ENCODE peak calls at places on chromosomes 5 and 9, in seven cellular contexts. I is GM23338, B is GM12878, Y is sigmoid colon, D is stomach, L is spleen, F is Panc1. S is an unnamed sample. For H3K27me3, the result is how much of the 10 kb centered on the place peaks cover.

GRCh38 chr5:140808889-140809291 is 2.0 kb downstream of the PCDHA4 start:
- DNase-seq in I (no peak), B (no peak), Y (no peak), D (no peak), L (no peak), F (no peak), S (no peak)

GRCh38 chr9:69223605-69224004 is 49.5 kb downstream of the TJP2 start:
- DNase-seq in I (peak), B (no peak), Y (no peak), D (no peak), L (no peak), F (peak), S (no peak)

GRCh38 chr9:84139296-84140100 is 158.9 kb downstream of the RMI1 start:
- DNase-seq in I (no peak), B (peak), Y (no peak), D (peak), L (no peak), F (no peak), S (no peak)

GRCh38 chr9:113309204-113309813 is 6.1 kb upstream of the RNF183 start:
- DNase-seq in I (peak), B (no peak), Y (no peak), D (peak), L (no peak), F (no peak), S (no peak)

GRCh38 chr5:59140133-59140532 is 557.3 kb downstream of the RAB3C start:
- DNase-seq in I (no peak), B (no peak), Y (no peak), D (no peak), L (no peak), F (no peak), S (no peak)

GRCh38 chr5:143401846-143402463 is 1.5 kb downstream of the NR3C1 start:
- DNase-seq in I (no peak), B (no peak), Y (no peak), D (no peak), L (no peak), F (no peak), S (no peak)

GRCh38 chr9:130027533-130028370 is 15.2 kb downstream of the FNBP1 start:
- DNase-seq in I (no peak), B (no peak), Y (no peak), D (no peak), L (no peak), F (no peak), S (no peak)

GRCh38 chr5:127664082-127664481 is 15.2 kb downstream of the CTXN3 start:
- DNase-seq in I (no peak), B (no peak), Y (no peak), D (peak), L (no peak), F (no peak), S (no peak)

GRCh38 chr5:158465379-158465972 is 606.5 kb upstream of the CLINT1 start:
- DNase-seq in I (no peak), B (no peak), Y (no peak), D (no peak), L (no peak), F (no peak), S (no peak)

GRCh38 chr9:80699551-80699998 is 989.8 kb downstream of the TLE1 start:
- DNase-seq in I (peak), B (no peak), Y (no peak), D (no peak), L (no peak), F (no peak), S (no peak)

GRCh38 chr5:74063821-74064598 is 438.0 kb downstream of the ARHGEF28 start:
- DNase-seq in I (no peak), B (no peak), Y (no peak), D (no peak), L (no peak), F (peak), S (no peak)

GRCh38 chr9:126431112-126431742 is 104.6 kb downstream of the MVB12B start:
- DNase-seq in I (no peak), B (no peak), Y (no peak), D (no peak), L (no peak), F (no peak), S (no peak)

GRCh38 chr9:23636199-23636598 is 189.8 kb downstream of the ELAVL2 start:
- DNase-seq in I (no peak), B (no peak), Y (no peak), D (no peak), L (no peak), F (no peak), S (no peak)

GRCh38 chr9:136354592-136355085 is 8.9 kb downstream of the DNLZ start:
- DNase-seq in I (no peak), B (no peak), Y (peak), D (no peak), L (no peak), F (no peak), S (no peak)

GRCh38 chr9:136721339-136722092 is 9.1 kb downstream of the DIPK1B start:
- DNase-seq in I (no peak), B (no peak), Y (no peak), D (no peak), L (peak), F (no peak), S (no peak)

GRCh38 chr5:43044181-43044914 is 4.2 kb upstream of the ANXA2R start:
- DNase-seq in I (peak), B (no peak), Y (no peak), D (no peak), L (peak), F (no peak), S (no peak)

DNA sequence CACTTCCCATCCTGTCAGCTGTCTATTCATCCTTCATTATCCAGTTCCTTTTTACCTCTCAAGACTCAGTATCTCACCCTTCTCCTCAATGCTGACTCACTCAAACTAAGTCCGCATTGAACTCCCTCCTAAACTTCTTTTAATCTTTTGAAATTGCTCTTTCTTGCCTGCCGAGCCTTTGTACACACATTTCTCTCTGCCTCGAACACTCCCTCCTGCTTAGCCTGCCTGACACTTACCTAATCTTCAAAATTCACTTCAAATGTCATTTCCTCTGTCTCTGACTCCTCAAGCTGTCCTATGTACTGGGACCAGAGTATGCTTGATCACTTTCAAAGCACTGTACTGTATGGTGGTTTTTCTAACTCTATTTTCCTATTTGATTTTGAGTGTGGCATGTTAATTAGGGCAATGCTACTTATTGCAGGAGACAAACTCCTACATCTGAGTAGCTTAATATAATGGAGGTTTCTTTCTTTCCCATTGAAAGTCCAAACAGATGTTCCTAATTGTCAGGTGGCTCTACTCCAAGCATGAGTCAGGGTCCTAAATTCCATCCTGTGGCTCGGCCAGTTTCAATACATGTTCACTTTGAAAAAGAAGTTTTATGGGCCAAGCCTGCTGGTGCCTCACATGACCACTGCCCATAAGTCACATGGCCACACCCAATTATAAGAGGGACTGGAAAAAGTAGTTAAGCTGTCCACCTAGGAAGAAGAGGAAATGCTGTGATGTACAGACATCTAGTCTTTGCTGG is 170.6 kb downstream of the ARRDC3 start:
- DNase-seq in I (no peak), B (no peak), Y (peak), D (no peak), L (no peak), F (no peak), S (no peak)
- TF ChIP-seq POLR2AphosphoS5 in I (no peak), B (no peak), Y (peak), D (no peak), L (no peak), F (no peak), S (peak)

GRCh38 chr5:122720347-122720746 is 54.5 kb upstream of the SNX2 start:
- DNase-seq in I (no peak), B (no peak), Y (no peak), D (no peak), L (no peak), F (no peak), S (no peak)

GRCh38 chr5:122713026-122713425 is 61.9 kb upstream of the SNX2 start:
- DNase-seq in I (no peak), B (no peak), Y (no peak), D (no peak), L (no peak), F (no peak), S (no peak)

DNA sequence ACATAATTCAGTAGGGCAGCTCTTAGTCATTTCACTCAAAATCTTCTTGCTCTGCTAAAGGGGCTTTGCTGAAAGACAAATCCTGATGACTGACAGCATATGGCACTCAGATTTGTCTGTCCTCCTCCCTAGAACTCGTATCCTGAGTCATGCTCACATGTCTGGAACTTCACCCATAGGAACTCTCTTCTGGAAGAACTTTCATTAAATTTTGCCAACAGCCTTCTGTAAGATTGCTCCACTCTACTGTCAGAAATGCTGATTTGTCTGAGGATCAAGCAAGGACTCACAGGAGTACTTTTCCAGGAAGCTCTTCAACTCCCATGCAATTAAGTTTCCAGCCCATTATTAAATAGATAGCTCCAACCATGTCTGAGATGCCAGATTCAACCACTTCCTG is 59.8 kb upstream of the SNX2 start:
- DNase-seq in I (no peak), B (no peak), Y (no peak), D (no peak), L (no peak), F (no peak), S (no peak)
- H3K27me3 ChIP-seq in I (under half), B (under half), Y (under half), D (under half), L (under half), F (under half), S (under half)

GRCh38 chr5:137619191-137619870 is 116.6 kb downstream of the KLHL3 start:
- DNase-seq in I (no peak), B (no peak), Y (peak), D (no peak), L (no peak), F (no peak), S (no peak)
- H3K4me3 ChIP-seq in I (no peak), B (no peak), Y (no peak), D (no peak), L (no peak), F (no peak), S (no peak)

DNA sequence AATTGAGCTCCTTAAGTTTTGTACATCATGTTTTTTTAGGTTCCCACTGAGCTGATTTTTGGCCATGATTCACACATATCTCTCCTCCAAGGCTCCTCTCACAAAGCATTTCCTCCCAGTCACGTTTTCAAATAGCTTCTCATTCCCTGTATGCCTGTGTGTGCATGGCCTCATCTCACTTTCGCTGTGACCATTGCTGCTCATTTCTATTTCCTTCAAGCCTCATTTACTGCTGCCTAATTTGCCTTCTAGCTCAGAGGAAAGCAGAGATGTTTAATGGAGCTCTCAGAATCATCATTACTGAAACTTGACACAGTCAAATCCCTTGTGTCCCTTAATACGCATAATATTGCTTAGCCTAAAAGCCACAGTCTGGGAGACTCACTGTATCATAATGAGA is 278.4 kb upstream of the PTGER4 start:
- DNase-seq in I (no peak), B (no peak), Y (no peak), D (no peak), L (no peak), F (no peak), S (no peak)
- TF ChIP-seq POLR2AphosphoS5 in I (no peak), B (no peak), Y (no peak), D (no peak), L (no peak), F (no peak), S (no peak)

DNA sequence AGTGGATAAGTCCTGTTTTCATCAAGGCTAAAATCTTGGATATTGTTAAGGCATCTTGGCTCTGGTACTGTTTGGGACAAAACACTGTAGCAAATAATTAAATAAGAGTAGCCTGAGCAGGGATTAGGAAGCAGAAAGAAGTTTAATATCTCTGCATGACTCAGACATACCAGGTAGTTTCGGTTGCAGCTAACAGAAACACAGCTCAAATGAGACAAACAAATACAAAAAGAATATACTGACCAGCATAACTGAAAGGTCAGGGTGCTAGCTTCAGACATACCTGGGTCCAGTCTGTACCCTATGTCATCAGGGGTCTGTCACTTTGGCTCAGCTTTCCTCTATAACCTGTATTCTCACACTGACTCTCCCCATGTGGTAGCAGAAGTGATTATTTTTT is 156.4 kb upstream of the MAP3K1 start:
- DNase-seq in I (no peak), B (no peak), Y (no peak), D (no peak), L (no peak), F (no peak), S (no peak)
- H3K27me3 ChIP-seq in I (under half), B (under half), Y (under half), D (under half), L (under half), F (under half), S (under half)

DNA sequence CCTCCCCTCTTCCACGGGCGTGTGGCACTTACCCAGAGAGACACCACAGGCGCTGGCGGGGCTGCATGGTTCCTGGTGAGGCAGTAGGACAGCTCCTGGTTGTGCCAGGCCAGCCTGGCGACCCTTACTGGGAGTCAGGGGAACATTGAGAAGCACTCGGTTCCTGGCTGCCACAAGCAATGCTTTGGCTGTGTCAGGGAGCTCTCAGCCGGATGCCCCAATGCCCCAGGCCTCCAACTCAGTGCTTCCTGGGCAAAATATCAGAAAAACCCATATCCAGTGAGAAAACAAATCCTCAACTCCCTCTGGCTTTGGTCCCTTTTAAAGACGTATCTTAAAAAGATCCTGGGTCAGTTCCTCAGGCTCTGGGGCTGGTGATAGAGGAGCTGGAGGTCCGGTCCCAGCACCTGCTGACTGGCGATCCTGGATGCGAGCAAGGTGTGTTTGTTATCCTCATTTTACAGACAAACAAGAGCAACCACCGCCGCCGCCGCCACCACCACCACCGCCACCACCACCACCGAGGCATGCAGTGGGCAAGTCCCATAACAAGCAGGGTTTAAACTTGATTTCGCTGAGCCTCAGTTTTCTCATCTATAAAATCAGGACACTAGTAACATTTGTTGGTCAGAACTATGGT is 4.1 kb downstream of the NKX2-5 start:
- DNase-seq in I (no peak), B (no peak), Y (no peak), D (no peak), L (peak), F (no peak), S (no peak)
- H3K4me3 ChIP-seq in I (no peak), B (no peak), Y (no peak), D (no peak), L (peak), F (no peak), S (no peak)

DNA sequence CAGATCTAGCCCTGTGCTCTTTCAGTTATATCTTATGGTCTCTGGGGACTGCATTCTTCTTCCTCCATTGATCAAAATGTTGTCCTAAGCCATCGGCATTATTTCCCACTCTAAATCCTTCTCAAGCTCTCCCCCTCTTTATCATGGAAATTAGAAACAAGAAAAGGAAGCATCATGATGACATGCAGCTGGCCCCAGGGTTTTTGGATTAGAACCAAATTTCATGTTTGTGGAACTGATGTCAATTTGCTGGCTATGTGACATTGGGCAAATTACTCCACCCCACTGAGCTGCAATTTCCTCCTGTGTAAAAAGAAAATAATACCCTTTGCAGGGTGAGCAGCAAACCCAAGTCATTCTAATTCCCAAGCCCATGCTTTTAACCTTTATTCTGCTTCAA is 39.5 kb downstream of the MFAP3 start:
- DNase-seq in I (peak), B (no peak), Y (no peak), D (no peak), L (no peak), F (no peak), S (no peak)
- TF ChIP-seq POLR2AphosphoS5 in I (no peak), B (no peak), Y (no peak), D (no peak), L (no peak), F (no peak), S (no peak)

GRCh38 chr5:119343042-119343441 is 12.8 kb upstream of the TNFAIP8 start:
- DNase-seq in I (no peak), B (no peak), Y (no peak), D (no peak), L (no peak), F (no peak), S (no peak)

GRCh38 chr5:119342414-119342813 is 13.4 kb upstream of the TNFAIP8 start:
- DNase-seq in I (no peak), B (no peak), Y (no peak), D (no peak), L (no peak), F (no peak), S (no peak)

GRCh38 chr5:119345861-119346260 is 10.0 kb upstream of the TNFAIP8 start:
- DNase-seq in I (no peak), B (no peak), Y (no peak), D (no peak), L (no peak), F (no peak), S (no peak)

GRCh38 chr5:119343766-119344165 is 12.1 kb upstream of the TNFAIP8 start:
- DNase-seq in I (no peak), B (peak), Y (no peak), D (no peak), L (no peak), F (no peak), S (no peak)

GRCh38 chr5:119344231-119344630 is 11.6 kb upstream of the TNFAIP8 start:
- DNase-seq in I (no peak), B (no peak), Y (no peak), D (no peak), L (no peak), F (no peak), S (no peak)
- H3K27me3 ChIP-seq in I (under half), B (under half), Y (under half), D (under half), L (under half), F (under half), S (under half)

GRCh38 chr9:96618209-96619108 is 1.2 kb downstream of the CDC14B start:
- DNase-seq in I (peak), B (no peak), Y (peak), D (peak), L (no peak), F (no peak), S (no peak)
- H3K4me3 ChIP-seq in I (peak), B (no peak), Y (peak), D (peak), L (peak), F (peak), S (peak)